ENCODE peak calls at places on chromosomes 1 and 21, in five cellular contexts. L is fibroblast of the aortic adventitia, A is GM18507, Y is HL-60, Q is kidney glomerular epithelial cell. D is an unnamed sample.

GRCh38 chr1:204343850-204344249 is 15.9 kb downstream of the PLEKHA6 start:
- DNase-seq in L (no peak), A (no peak), Y (no peak), Q (no peak), D (no peak)

GRCh38 chr1:109740615-109741373 is at the start of gene GSTM3:
- DNase-seq in L (no peak), A (no peak), Y (no peak), Q (no peak), D (no peak)

GRCh38 chr21:35232545-35233176 is 183.6 kb upstream of the RUNX1 start:
- DNase-seq in L (peak; percentile 80), A (no peak), Y (no peak), Q (peak; percentile 86), D (no peak)

GRCh38 chr1:175679931-175680652 is 63.3 kb downstream of the TNR start:
- DNase-seq in L (no peak), A (no peak), Y (no peak), Q (no peak), D (no peak)

GRCh38 chr1:229812693-229813092 is 186.6 kb downstream of the URB2 start:
- DNase-seq in L (no peak), A (no peak), Y (no peak), Q (no peak), D (no peak)

GRCh38 chr1:9151326-9151860 is 22.5 kb upstream of the GPR157 start:
- DNase-seq in L (peak; percentile 84), A (no peak), Y (no peak), Q (no peak), D (no peak)

GRCh38 chr1:103309761-103310160 is 201.4 kb upstream of the COL11A1 start:
- DNase-seq in L (no peak), A (no peak), Y (no peak), Q (no peak), D (no peak)

GRCh38 chr21:36839123-36839522 is 127.3 kb downstream of the HLCS start:
- DNase-seq in L (peak; percentile 42), A (no peak), Y (no peak), Q (peak; percentile 45), D (no peak)

GRCh38 chr1:16167331-16168143 is 11.7 kb upstream of the EPHA2 start:
- DNase-seq in L (no peak), A (peak; percentile 63), Y (no peak), Q (no peak), D (no peak)

GRCh38 chr1:30725450-30726095 is 2.2 kb upstream of the MATN1 start:
- DNase-seq in L (no peak), A (no peak), Y (no peak), Q (no peak), D (no peak)

GRCh38 chr1:230636575-230637163 is 5.6 kb upstream of the COG2 start:
- DNase-seq in L (no peak), A (no peak), Y (no peak), Q (no peak), D (no peak)

GRCh38 chr1:17021896-17022295 is 10.2 kb upstream of the ATP13A2 start:
- DNase-seq in L (no peak), A (no peak), Y (no peak), Q (no peak), D (no peak)

GRCh38 chr1:206890690-206891089 is 6.6 kb upstream of the IL24 start:
- DNase-seq in L (peak; percentile 65), A (no peak), Y (no peak), Q (no peak), D (no peak)

GRCh38 chr1:223815020-223815853 is 30.5 kb downstream of the TP53BP2 start:
- DNase-seq in L (no peak), A (no peak), Y (no peak), Q (no peak), D (no peak)

GRCh38 chr1:110280126-110280525 is 59.1 kb upstream of the RBM15 start:
- DNase-seq in L (no peak), A (no peak), Y (no peak), Q (no peak), D (no peak)